ENCODE peak calls at places on chromosomes 12 and 14, in eight cellular contexts. P is pons, M is hepatic stellate cell, I is NCI-H1092 treated with DMSO at 0.1 percent for 48 hours, S is HEK293T, J is ELF-1, K is brain microvascular endothelial cell, O is hippocampal formation. H is an unnamed sample.
A peak's percentile ranks its signal among the peaks of the same experiment; 100 is the strongest.

GRCh38 chr12:94710933-94711332 is 60.6 kb upstream of the TMCC3 start:
- DNase-seq in P (peak; percentile 39), M (no peak), I (no peak), S (peak; percentile 53), J (peak; percentile 40), K (no peak), O (no peak), H (no peak)

GRCh38 chr12:45518516-45519235 is 210.8 kb upstream of the ARID2 start:
- DNase-seq in P (no peak), M (no peak), I (no peak), S (no peak), J (no peak), K (no peak), O (no peak), H (no peak)

GRCh38 chr12:32907898-32908476 is 11.4 kb upstream of the PKP2 start:
- DNase-seq in P (no peak), M (no peak), I (no peak), S (no peak), J (no peak), K (no peak), O (no peak), H (no peak)

GRCh38 chr12:52423661-52424503 is 10.3 kb downstream of the KRT75 start:
- DNase-seq in P (no peak), M (no peak), I (no peak), S (no peak), J (peak; percentile 49), K (no peak), O (no peak), H (no peak)

GRCh38 chr12:98646165-98646764 is 1.2 kb downstream of the APAF1 start:
- DNase-seq in P (peak; percentile 35), M (peak; percentile 9), I (no peak), S (peak; percentile 16), J (no peak), K (no peak), O (no peak), H (no peak)

GRCh38 chr14:74502236-74503019 is 8.9 kb downstream of the ISCA2 start:
- DNase-seq in P (peak; percentile 25), M (no peak), I (no peak), S (peak; percentile 59), J (no peak), K (no peak), O (no peak), H (no peak)

GRCh38 chr12:53052419-53053222 is 2.8 kb downstream of the TNS2 start:
- DNase-seq in P (peak; percentile 96), M (peak; percentile 85), I (peak; percentile 73), S (no peak), J (no peak), K (peak; percentile 67), O (peak; percentile 89), H (peak; percentile 58)

GRCh38 chr14:92109490-92109889 is 3.1 kb upstream of the ATXN3 start:
- DNase-seq in P (no peak), M (no peak), I (no peak), S (no peak), J (no peak), K (no peak), O (no peak), H (no peak)

GRCh38 chr12:2552000-2552399 is 242.8 kb upstream of the FKBP4 start:
- DNase-seq in P (no peak), M (no peak), I (no peak), S (no peak), J (no peak), K (no peak), O (no peak), H (no peak)

GRCh38 chr14:53955671-53956426 is 776 bp downstream of the BMP4 start:
- DNase-seq in P (no peak), M (no peak), I (no peak), S (no peak), J (peak; percentile 72), K (no peak), O (no peak), H (no peak)

GRCh38 chr12:94638521-94638920 is 11.8 kb downstream of the TMCC3 start:
- DNase-seq in P (no peak), M (no peak), I (peak; percentile 10), S (no peak), J (no peak), K (no peak), O (no peak), H (no peak)

GRCh38 chr14:104238424-104239184 is 100.2 kb downstream of the KIF26A start:
- DNase-seq in P (no peak), M (no peak), I (no peak), S (no peak), J (no peak), K (no peak), O (no peak), H (no peak)

GRCh38 chr14:100281286-100282082 is 24.8 kb downstream of the SLC25A29 start:
- DNase-seq in P (no peak), M (no peak), I (no peak), S (no peak), J (peak; percentile 49), K (no peak), O (no peak), H (no peak)

GRCh38 chr12:43289412-43289811 is 262.6 kb downstream of the ADAMTS20 start:
- DNase-seq in P (no peak), M (no peak), I (no peak), S (no peak), J (no peak), K (no peak), O (no peak), H (no peak)

GRCh38 chr14:71725802-71726638 is 206.2 kb upstream of the RGS6 start:
- DNase-seq in P (no peak), M (no peak), I (no peak), S (no peak), J (no peak), K (peak; percentile 47), O (no peak), H (no peak)

GRCh38 chr14:61524211-61524806 is 171.0 kb upstream of the HIF1A start:
- DNase-seq in P (peak; percentile 55), M (peak; percentile 43), I (peak; percentile 54), S (no peak), J (no peak), K (peak; percentile 70), O (no peak), H (no peak)

GRCh38 chr12:26790645-26790994 is 42.4 kb downstream of the ITPR2 start:
- DNase-seq in P (no peak), M (no peak), I (no peak), S (no peak), J (no peak), K (no peak), O (no peak), H (no peak)

GRCh38 chr12:73106896-73107295 is 834.7 kb downstream of the TRHDE start:
- DNase-seq in P (no peak), M (no peak), I (no peak), S (no peak), J (no peak), K (no peak), O (no peak), H (no peak)

GRCh38 chr12:123363743-123364531 is 710 bp downstream of the SBNO1 start:
- DNase-seq in P (no peak), M (peak; percentile 36), I (no peak), S (peak; percentile 42), J (peak; percentile 53), K (no peak), O (no peak), H (peak; percentile 26)

GRCh38 chr12:88590851-88591250 is 10.6 kb upstream of the KITLG start:
- DNase-seq in P (no peak), M (no peak), I (no peak), S (no peak), J (no peak), K (no peak), O (no peak), H (no peak)

GRCh38 chr14:61562321-61563161 is 132.8 kb upstream of the HIF1A start:
- DNase-seq in P (no peak), M (peak; percentile 81), I (no peak), S (no peak), J (no peak), K (peak; percentile 99), O (no peak), H (peak; percentile 77)

GRCh38 chr12:28870839-28871440 is 278.1 kb upstream of the FAR2 start:
- DNase-seq in P (no peak), M (no peak), I (no peak), S (no peak), J (no peak), K (no peak), O (no peak), H (no peak)

GRCh38 chr14:91732439-91732838 is 553 bp upstream of the CATSPERB start:
- DNase-seq in P (no peak), M (no peak), I (no peak), S (no peak), J (no peak), K (no peak), O (no peak), H (no peak)

GRCh38 chr14:22096511-22096890 is 422.9 kb upstream of the OR4E1 start:
- DNase-seq in P (no peak), M (no peak), I (no peak), S (no peak), J (no peak), K (no peak), O (no peak), H (no peak)

GRCh38 chr12:31966558-31967205 is 7.5 kb downstream of the RESF1 start:
- DNase-seq in P (no peak), M (no peak), I (no peak), S (no peak), J (no peak), K (no peak), O (no peak), H (no peak)

GRCh38 chr14:64755661-64756265 is 51.5 kb downstream of the PLEKHG3 start:
- DNase-seq in P (no peak), M (no peak), I (no peak), S (no peak), J (no peak), K (peak; percentile 12), O (no peak), H (no peak)

GRCh38 chr12:122888232-122888752 is 7.6 kb downstream of the VPS37B start:
- DNase-seq in P (peak; percentile 34), M (no peak), I (no peak), S (no peak), J (peak; percentile 93), K (peak; percentile 59), O (no peak), H (peak; percentile 25)